ENCODE peak calls at places on chromosome 20, in eight cellular contexts. X, C, E, O, J, B, V and H are unnamed samples.

GRCh38 chr20:8254911-8255582 is 123.0 kb downstream of the PLCB1 start:
- DNase-seq in O (peak; percentile 8), C (no peak), B (no peak), V (no peak), E (no peak), J (no peak), X (no peak), H (no peak)

GRCh38 chr20:9088556-9088955 is 19.7 kb downstream of the PLCB4 start:
- DNase-seq in C (no peak), B (no peak), X (no peak), O (no peak), J (no peak), E (no peak), V (no peak), H (no peak)

GRCh38 chr20:22385602-22386299 is 198.6 kb downstream of the FOXA2 start:
- DNase-seq in E (no peak), J (no peak), V (no peak), X (no peak), O (peak; percentile 50), B (no peak), C (no peak), H (no peak)

GRCh38 chr20:58424218-58424617 is 35.2 kb downstream of the VAPB start:
- DNase-seq in V (no peak), E (no peak), B (no peak), O (no peak), X (no peak), J (no peak), C (no peak), H (no peak)

GRCh38 chr20:59018817-59019216 is 412 bp upstream of the TUBB1 start:
- DNase-seq in E (no peak), X (no peak), B (no peak), O (no peak), V (no peak), C (no peak), J (no peak), H (no peak)

GRCh38 chr20:258963-259362 is 1.4 kb downstream of the DEFB132 start:
- DNase-seq in E (no peak), V (no peak), J (no peak), O (peak; percentile 30), B (no peak), X (no peak), C (no peak), H (no peak)

GRCh38 chr20:14360386-14360785 is 23.0 kb upstream of the FLRT3 start:
- DNase-seq in E (no peak), J (no peak), B (no peak), X (no peak), V (no peak), O (no peak), C (no peak), H (no peak)

GRCh38 chr20:60055740-60056139 is 97.5 kb downstream of the CDH26 start:
- DNase-seq in B (peak; percentile 49), X (peak; percentile 78), O (no peak), J (no peak), V (peak; percentile 51), C (no peak), E (no peak), H (no peak)

GRCh38 chr20:36670665-36671357 is 24.8 kb upstream of the SLA2 start:
- DNase-seq in C (no peak), V (no peak), X (no peak), B (no peak), J (no peak), O (no peak), E (no peak), H (no peak)

GRCh38 chr20:60009318-60009717 is 51.1 kb downstream of the CDH26 start:
- DNase-seq in B (no peak), C (no peak), O (no peak), E (no peak), V (no peak), X (no peak), J (no peak), H (no peak)

GRCh38 chr20:36399147-36399968 is 93.2 kb downstream of the DLGAP4 start:
- DNase-seq in E (peak; percentile 76), J (no peak), O (peak; percentile 56), V (no peak), B (peak; percentile 27), C (no peak), X (no peak), H (no peak)

GRCh38 chr20:13770141-13770540 is 14.6 kb downstream of the ESF1 start:
- DNase-seq in X (no peak), B (no peak), J (no peak), V (no peak), O (no peak), E (no peak), C (no peak), H (no peak)

GRCh38 chr20:31943052-31943471 is 8.8 kb downstream of the PDRG1 start:
- DNase-seq in J (no peak), B (no peak), C (no peak), V (no peak), X (no peak), E (no peak), O (no peak), H (no peak)

GRCh38 chr20:42740191-42740870 is 449.4 kb downstream of the PTPRT start:
- DNase-seq in V (no peak), C (no peak), O (no peak), X (no peak), J (no peak), B (no peak), E (no peak), H (no peak)

GRCh38 chr20:32206383-32207210 is 946 bp downstream of the PLAGL2 start:
- DNase-seq in O (no peak), C (no peak), B (no peak), J (no peak), E (no peak), V (no peak), X (no peak), H (no peak)

GRCh38 chr20:33162313-33162712 is 5.6 kb upstream of the BPIFA2 start:
- DNase-seq in V (no peak), B (no peak), O (no peak), X (no peak), E (no peak), J (no peak), C (no peak), H (no peak)

GRCh38 chr20:45550765-45551164 is 3.6 kb upstream of the EPPIN start:
- DNase-seq in C (no peak), B (no peak), X (no peak), V (no peak), J (no peak), O (no peak), E (no peak), H (no peak)

GRCh38 chr20:45545351-45545750 is 1.9 kb downstream of the EPPIN start:
- DNase-seq in V (no peak), E (no peak), B (no peak), X (no peak), O (no peak), J (no peak), C (no peak), H (no peak)

GRCh38 chr20:45547206-45547770 is at the start of gene EPPIN:
- DNase-seq in V (no peak), E (no peak), C (no peak), J (no peak), O (no peak), B (no peak), X (no peak), H (no peak)

GRCh38 chr20:45548410-45548809 is 1.2 kb upstream of the EPPIN start:
- DNase-seq in V (no peak), X (no peak), C (no peak), O (no peak), J (no peak), E (no peak), B (no peak), H (no peak)

GRCh38 chr20:45545754-45546453 is 1.3 kb downstream of the EPPIN start:
- DNase-seq in V (no peak), X (no peak), E (peak; percentile 10), J (no peak), O (peak; percentile 39), B (no peak), C (no peak), H (no peak)
- TF ChIP-seq CTCF in V (peak; percentile 23), X (peak; percentile 17), E (no peak), J (no peak), O (peak; percentile 45), B (no peak), C (no peak), H (no peak)

DNA sequence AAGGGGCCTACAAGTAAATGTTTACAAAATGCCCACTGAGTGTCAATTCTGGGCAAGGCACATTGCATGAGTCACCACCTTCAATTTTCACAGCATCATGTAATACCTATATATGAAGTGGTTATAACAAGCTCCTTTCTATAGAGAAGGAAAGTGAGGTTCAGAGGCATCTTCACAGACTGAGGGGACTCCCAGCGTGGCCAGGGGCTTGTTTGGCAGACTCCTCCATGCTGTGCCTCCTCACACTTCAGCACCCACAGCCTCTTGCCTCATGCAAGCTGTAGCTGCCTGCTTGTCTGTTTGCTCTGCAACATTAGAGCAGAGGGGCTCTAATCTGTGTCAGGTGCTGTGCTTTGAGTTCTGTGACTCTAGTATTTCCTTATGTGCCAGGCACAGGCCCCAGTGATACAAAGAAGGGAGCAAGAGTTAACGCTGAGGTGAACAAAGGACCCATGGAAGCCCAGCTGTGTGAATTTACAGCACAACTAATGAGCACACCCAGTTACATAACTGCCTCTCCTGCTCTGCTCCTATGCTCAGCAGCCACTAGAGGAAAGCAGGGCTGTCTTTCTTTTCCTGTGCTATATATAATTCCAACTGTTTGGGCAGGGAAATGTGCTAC is 72.3 kb downstream of the ZHX3 start:
- DNase-seq in E (no peak), O (peak; percentile 31), B (no peak), V (no peak), C (no peak), X (no peak), J (no peak), H (no peak)
- TF ChIP-seq CTCF in E (no peak), O (no peak), B (no peak), V (peak; percentile 25), C (peak; percentile 34), X (no peak), J (no peak), H (no peak)

GRCh38 chr20:50468378-50468798 is 41.8 kb upstream of the PTPN1 start:
- DNase-seq in J (no peak), B (no peak), X (no peak), O (no peak), V (no peak), E (no peak), C (no peak), H (no peak)
- TF ChIP-seq CTCF in J (no peak), B (no peak), X (no peak), O (no peak), V (no peak), E (no peak), C (no peak), H (no peak)

GRCh38 chr20:20665200-20665599 is 47.2 kb downstream of the RALGAPA2 start:
- DNase-seq in B (no peak), J (no peak), X (no peak), E (no peak), O (no peak), V (no peak), C (no peak), H (no peak)

GRCh38 chr20:20665933-20666332 is 46.5 kb downstream of the RALGAPA2 start:
- DNase-seq in J (no peak), C (no peak), V (no peak), O (no peak), B (no peak), X (no peak), E (no peak), H (no peak)

GRCh38 chr20:20663841-20664240 is 48.6 kb downstream of the RALGAPA2 start:
- DNase-seq in V (no peak), E (no peak), C (no peak), O (peak; percentile 3), X (no peak), J (no peak), B (no peak), H (no peak)

GRCh38 chr20:20666359-20666758 is 46.1 kb downstream of the RALGAPA2 start:
- DNase-seq in V (no peak), O (no peak), J (no peak), C (no peak), B (no peak), X (no peak), E (no peak), H (no peak)

GRCh38 chr20:20664795-20665194 is 47.6 kb downstream of the RALGAPA2 start:
- DNase-seq in V (no peak), X (no peak), C (no peak), B (no peak), E (peak; percentile 23), J (no peak), O (peak; percentile 51), H (no peak)
- TF ChIP-seq CTCF in V (peak; percentile 69), X (peak; percentile 44), C (peak; percentile 27), B (peak; percentile 35), E (peak; percentile 42), J (no peak), O (peak; percentile 75), H (no peak)